ENCODE peak calls at places on chromosomes 4 and X, in four cellular contexts. L is HCT116, Q is GM12878, E is K562. M is an unnamed sample.

GRCh38 chrX:10156199-10157031 is at the start of gene CLCN4:
- DNase-seq in L (peak), Q (no peak), E (no peak), M (peak)

GRCh38 chr4:11605597-11605996 is 176.9 kb upstream of the HS3ST1 start:
- DNase-seq in L (no peak), Q (no peak), E (no peak), M (no peak)

GRCh38 chr4:76680934-76681333 is 217.0 kb downstream of the SOWAHB start:
- DNase-seq in L (no peak), Q (no peak), E (no peak), M (no peak)

GRCh38 chr4:48985976-48986653 is at the start of gene CWH43:
- DNase-seq in L (no peak), Q (no peak), E (no peak), M (peak)

GRCh38 chrX:97234471-97235097 is 350.9 kb downstream of the RPA4 start:
- DNase-seq in L (no peak), Q (peak), E (no peak), M (no peak)

GRCh38 chr4:82217986-82218715 is 155.6 kb downstream of the HNRNPD start:
- DNase-seq in L (peak), Q (no peak), E (no peak), M (no peak)

GRCh38 chrX:97909245-97909644 is 1025.5 kb downstream of the RPA4 start:
- DNase-seq in L (no peak), Q (peak), E (no peak), M (no peak)

GRCh38 chr4:8914461-8915171 is 43.0 kb upstream of the HMX1 start:
- DNase-seq in L (no peak), Q (no peak), E (peak), M (no peak)

GRCh38 chr4:78599931-78600375 is 48.4 kb downstream of the ANXA3 start:
- DNase-seq in L (no peak), Q (no peak), E (peak), M (no peak)

GRCh38 chrX:12329476-12329875 is 191.2 kb downstream of the FRMPD4 start:
- DNase-seq in L (no peak), Q (no peak), E (no peak), M (no peak)

GRCh38 chrX:123986377-123986776 is 24.9 kb downstream of the STAG2 start:
- DNase-seq in L (no peak), Q (no peak), E (no peak), M (no peak)

GRCh38 chr4:100894339-100894870 is 376.6 kb upstream of the EMCN start:
- DNase-seq in L (no peak), Q (no peak), E (no peak), M (no peak)

GRCh38 chr4:100889898-100890297 is 372.1 kb upstream of the EMCN start:
- DNase-seq in L (no peak), Q (no peak), E (no peak), M (no peak)

GRCh38 chr4:100891808-100892207 is 374.0 kb upstream of the EMCN start:
- DNase-seq in L (no peak), Q (no peak), E (no peak), M (no peak)

DNA sequence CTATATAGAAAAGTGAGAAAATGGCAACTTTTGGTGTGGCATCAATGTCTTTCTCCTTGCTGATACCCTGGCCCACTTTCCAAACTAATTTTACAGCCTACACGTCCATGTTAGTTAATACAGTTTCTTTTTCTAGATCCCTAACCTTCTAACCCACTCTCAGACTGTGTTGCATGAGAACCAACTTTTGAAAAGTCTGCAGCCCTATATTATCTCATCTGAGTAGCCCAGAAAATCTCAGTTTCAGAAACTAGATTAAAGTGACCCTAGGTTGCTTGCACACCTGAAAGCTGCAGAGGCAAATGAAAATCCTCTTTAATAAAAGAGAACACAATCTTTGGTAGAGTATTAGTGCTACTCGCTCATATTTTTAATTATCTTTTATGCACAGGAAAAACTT is 371.6 kb upstream of the EMCN start:
- DNase-seq in L (no peak), Q (no peak), E (no peak), M (no peak)
- TF ChIP-seq POLR2AphosphoS5 in L (no peak), Q (no peak), E (no peak), M (no peak)

DNA sequence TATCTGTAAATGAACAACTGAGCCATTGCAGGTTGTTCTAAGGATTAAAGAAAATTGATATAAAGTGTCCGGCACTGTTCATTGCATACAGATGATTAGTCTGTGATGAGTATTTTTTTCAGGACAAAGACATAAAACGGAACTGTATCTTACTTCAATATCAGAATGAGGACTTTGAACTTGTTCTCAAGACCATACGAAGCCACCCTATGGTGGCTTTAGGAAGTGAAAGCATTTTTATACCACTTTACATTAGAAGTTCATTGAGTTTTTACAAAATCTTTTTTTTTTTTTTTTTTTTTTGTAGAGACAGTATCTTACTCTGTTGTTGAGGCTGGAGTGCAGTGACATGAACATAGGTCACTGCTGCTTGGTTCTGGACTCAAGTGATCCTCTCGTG is 45.2 kb upstream of the TRIM2 start:
- DNase-seq in L (no peak), Q (no peak), E (no peak), M (no peak)
- TF ChIP-seq CTCF in L (no peak), Q (no peak), E (no peak), M (peak)

DNA sequence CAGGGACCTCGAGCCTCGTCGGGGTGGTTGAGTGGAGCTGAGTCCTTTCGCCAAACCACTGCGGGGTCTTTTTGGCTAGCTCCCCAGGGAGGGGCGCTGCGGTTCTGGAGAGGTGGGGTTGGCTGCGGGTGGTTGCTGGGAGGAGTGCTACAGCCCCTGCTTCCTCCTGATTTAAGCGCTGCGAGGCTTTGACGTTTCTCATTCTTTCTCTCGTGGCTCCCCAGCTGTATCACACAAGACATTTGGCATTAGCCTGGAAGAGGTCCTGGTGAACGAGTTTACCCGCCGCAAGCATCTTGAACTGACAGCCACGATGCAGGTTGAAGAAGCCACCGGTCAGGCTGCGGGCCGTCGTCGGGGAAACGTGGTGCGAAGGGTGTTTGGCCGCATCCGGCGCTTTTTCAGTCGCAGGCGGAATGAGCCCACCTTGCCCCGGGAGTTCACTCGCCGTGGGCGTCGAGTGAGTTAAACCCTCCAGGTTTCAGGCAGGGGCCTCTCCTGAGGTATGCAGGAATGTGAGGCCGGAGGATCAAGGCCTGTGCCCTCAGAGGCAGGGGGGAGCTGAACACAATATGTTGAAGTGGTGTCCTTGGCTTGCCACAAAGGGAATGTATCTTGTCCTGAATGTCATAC is 25.5 kb downstream of the ARHGAP36 start:
- DNase-seq in L (no peak), Q (no peak), E (no peak), M (no peak)
- TF ChIP-seq POLR2AphosphoS5 in L (no peak), Q (no peak), E (no peak), M (no peak)

GRCh38 chr4:41134581-41134980 is 79.8 kb downstream of the APBB2 start:
- DNase-seq in L (no peak), Q (no peak), E (no peak), M (no peak)
- TF ChIP-seq CTCF in L (no peak), Q (no peak), E (no peak), M (no peak)

DNA sequence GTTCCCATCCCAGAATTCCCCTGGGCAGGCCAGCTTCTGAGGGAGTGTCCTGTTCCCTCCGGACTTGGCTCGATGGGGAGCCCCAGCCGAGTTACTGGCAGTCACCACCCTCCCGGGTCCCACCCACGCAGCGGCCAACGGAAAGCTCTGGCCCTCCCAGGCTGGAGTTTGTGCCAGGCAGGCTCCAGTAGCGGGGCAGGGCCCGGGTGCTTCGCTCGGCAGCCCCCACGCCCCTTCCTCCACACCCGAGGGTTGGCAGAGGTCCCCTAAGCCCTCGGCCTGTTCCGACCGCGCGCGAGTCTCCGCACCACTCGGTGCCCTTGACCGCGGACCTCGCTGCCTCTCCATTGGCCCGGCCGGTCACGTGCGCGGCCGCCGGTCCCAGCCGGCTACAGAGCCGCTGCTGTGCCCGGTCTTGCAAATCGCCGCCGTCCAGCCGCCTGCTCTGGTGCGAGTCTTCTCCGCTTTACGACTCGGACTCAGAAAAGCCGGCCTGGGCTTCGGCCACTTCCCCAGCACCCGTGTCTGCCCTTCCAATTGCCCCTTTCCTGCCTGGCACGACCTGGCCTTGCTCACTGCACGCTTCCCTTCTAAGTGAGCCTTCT is 20.8 kb upstream of the MTM1 start:
- DNase-seq in L (no peak), Q (no peak), E (peak), M (peak)
- TF ChIP-seq POLR2AphosphoS5 in L (no peak), Q (no peak), E (no peak), M (peak)

GRCh38 chr4:85736576-85736975 is 261.6 kb downstream of the ARHGAP24 start:
- DNase-seq in L (no peak), Q (no peak), E (no peak), M (no peak)

GRCh38 chr4:85728471-85728870 is 253.5 kb downstream of the ARHGAP24 start:
- DNase-seq in L (no peak), Q (no peak), E (no peak), M (no peak)

GRCh38 chr4:85734446-85734845 is 259.5 kb downstream of the ARHGAP24 start:
- DNase-seq in L (peak), Q (no peak), E (no peak), M (no peak)

GRCh38 chr4:85733798-85734197 is 258.8 kb downstream of the ARHGAP24 start:
- DNase-seq in L (no peak), Q (no peak), E (no peak), M (no peak)

GRCh38 chr4:85732124-85732523 is 257.2 kb downstream of the ARHGAP24 start:
- DNase-seq in L (no peak), Q (no peak), E (no peak), M (no peak)
- TF ChIP-seq CTCF in L (no peak), Q (no peak), E (no peak), M (no peak)

M was measured in transverse colon.